ENCODE peak calls at places on chromosomes 16 and 17, in five cellular contexts. B, X, V, W and C are unnamed samples.

GRCh38 chr17:48378238-48378637 is 51.8 kb downstream of the SKAP1 start:
- DNase-seq in W (no peak), V (no peak), B (no peak), X (no peak), C (no peak)

GRCh38 chr17:42568341-42569111 is 1.6 kb downstream of the MLX start:
- DNase-seq in V (peak), W (no peak), B (no peak), X (no peak), C (no peak)

GRCh38 chr16:67388191-67388590 is 5.1 kb downstream of the TPPP3 start:
- DNase-seq in W (no peak), B (no peak), X (no peak), V (no peak), C (no peak)

GRCh38 chr16:55513616-55514015 is 4.7 kb downstream of the LPCAT2 start:
- DNase-seq in W (no peak), B (no peak), X (no peak), V (no peak), C (no peak)

GRCh38 chr17:74024871-74025531 is 178.5 kb upstream of the RPL38 start:
- DNase-seq in V (no peak), B (no peak), W (no peak), X (no peak), C (peak)

GRCh38 chr17:51818777-51819176 is 339.7 kb downstream of the CA10 start:
- DNase-seq in X (no peak), V (no peak), W (no peak), B (no peak), C (no peak)

GRCh38 chr16:81694494-81695285 is 84.4 kb upstream of the PLCG2 start:
- DNase-seq in X (no peak), B (no peak), V (no peak), W (peak), C (no peak)

GRCh38 chr16:4556112-4556511 is at the start of gene C16orf96:
- DNase-seq in V (no peak), X (no peak), B (no peak), W (no peak), C (no peak)

GRCh38 chr17:69581061-69581955 is 166.8 kb downstream of the MAP2K6 start:
- DNase-seq in W (no peak), B (no peak), X (no peak), V (no peak), C (no peak)

GRCh38 chr16:1493746-1494094 is 560 bp downstream of the TELO2 start:
- DNase-seq in W (no peak), X (no peak), V (no peak), B (peak), C (no peak)

GRCh38 chr17:42407289-42407836 is 15.7 kb downstream of the CAVIN1 start:
- DNase-seq in B (peak), W (peak), X (peak), V (peak), C (peak)

GRCh38 chr17:4881761-4882555 is 17.4 kb upstream of the C17orf107 start:
- DNase-seq in B (no peak), W (no peak), X (no peak), V (no peak), C (peak)

GRCh38 chr16:78022347-78022746 is at the start of gene CLEC3A:
- DNase-seq in B (no peak), X (peak), V (no peak), W (no peak), C (peak)

DNA sequence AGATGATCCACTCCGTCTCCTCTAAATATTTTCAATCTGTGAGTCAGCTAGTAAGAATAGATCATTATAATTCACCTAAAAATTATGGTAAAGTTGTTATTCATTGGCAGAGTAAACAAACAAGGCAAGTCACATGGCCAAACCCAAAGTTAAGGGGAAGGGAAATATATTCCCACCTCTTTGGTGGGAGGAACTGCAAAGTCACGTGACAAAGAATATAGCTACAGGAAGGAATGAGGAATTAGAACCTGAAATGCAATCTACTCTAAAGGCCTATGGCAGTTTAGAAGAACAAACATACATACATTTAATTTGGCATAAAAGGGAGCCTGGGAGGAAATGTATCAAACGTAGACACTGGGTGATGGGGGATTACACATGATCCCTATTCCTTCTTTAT is 48.9 kb downstream of the NOG start:
- DNase-seq in W (no peak), X (no peak), V (no peak), B (no peak), C (no peak)
- H3K27ac ChIP-seq in W (no peak), X (no peak), V (no peak), B (no peak), C (no peak)

GRCh38 chr16:87955302-87956168 is 4.3 kb downstream of the BANP start:
- DNase-seq in B (no peak), V (no peak), W (no peak), X (no peak), C (no peak)

GRCh38 chr16:87957296-87958069 is 6.2 kb downstream of the BANP start:
- DNase-seq in V (no peak), B (no peak), W (no peak), X (no peak), C (peak)

GRCh38 chr16:87956169-87956770 is 5.0 kb downstream of the BANP start:
- DNase-seq in V (no peak), W (no peak), X (no peak), B (peak), C (peak)

GRCh38 chr16:87958632-87959031 is 7.4 kb downstream of the BANP start:
- DNase-seq in B (no peak), X (no peak), V (no peak), W (no peak), C (peak)

GRCh38 chr16:87956771-87957279 is 5.6 kb downstream of the BANP start:
- DNase-seq in X (no peak), V (no peak), B (no peak), W (no peak), C (peak)
- H3K4me3 ChIP-seq in X (peak), V (no peak), B (no peak), W (no peak), C (no peak)

DNA sequence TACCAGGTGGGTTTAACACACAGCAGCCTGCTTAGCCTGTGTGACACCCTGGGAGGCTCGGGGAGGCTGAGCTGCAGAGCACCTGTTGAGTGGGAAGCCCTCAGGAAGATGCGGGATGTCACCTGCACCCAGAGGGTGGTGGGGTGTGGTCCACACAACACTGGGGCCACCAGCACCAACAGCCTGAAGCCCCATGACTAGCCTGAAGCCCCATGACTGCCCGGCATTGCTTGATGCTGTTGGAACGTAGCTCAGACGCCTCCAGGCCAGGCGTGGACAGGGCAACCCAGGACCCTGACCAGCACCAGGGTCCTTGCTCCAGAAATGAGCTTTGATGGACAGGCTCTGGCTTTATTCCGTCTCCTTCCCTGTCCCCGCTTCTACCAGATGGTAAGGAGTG is 76.3 kb upstream of the ZNF469 start:
- DNase-seq in B (no peak), V (no peak), X (no peak), W (no peak), C (no peak)
- H3K27ac ChIP-seq in B (no peak), V (no peak), X (peak), W (peak), C (no peak)

GRCh38 chr17:82297804-82298537 is 19.4 kb downstream of the CD7 start:
- DNase-seq in V (peak), W (peak), X (peak), B (peak), C (peak)

GRCh38 chr17:82299452-82299851 is 18.0 kb downstream of the CD7 start:
- DNase-seq in W (no peak), V (no peak), X (no peak), B (no peak), C (no peak)

GRCh38 chr17:82297280-82297803 is 20.1 kb downstream of the CD7 start:
- DNase-seq in W (peak), V (peak), X (peak), B (peak), C (no peak)

GRCh38 chr17:82300228-82300627 is 17.2 kb downstream of the CD7 start:
- DNase-seq in X (no peak), W (no peak), B (no peak), V (no peak), C (no peak)

DNA sequence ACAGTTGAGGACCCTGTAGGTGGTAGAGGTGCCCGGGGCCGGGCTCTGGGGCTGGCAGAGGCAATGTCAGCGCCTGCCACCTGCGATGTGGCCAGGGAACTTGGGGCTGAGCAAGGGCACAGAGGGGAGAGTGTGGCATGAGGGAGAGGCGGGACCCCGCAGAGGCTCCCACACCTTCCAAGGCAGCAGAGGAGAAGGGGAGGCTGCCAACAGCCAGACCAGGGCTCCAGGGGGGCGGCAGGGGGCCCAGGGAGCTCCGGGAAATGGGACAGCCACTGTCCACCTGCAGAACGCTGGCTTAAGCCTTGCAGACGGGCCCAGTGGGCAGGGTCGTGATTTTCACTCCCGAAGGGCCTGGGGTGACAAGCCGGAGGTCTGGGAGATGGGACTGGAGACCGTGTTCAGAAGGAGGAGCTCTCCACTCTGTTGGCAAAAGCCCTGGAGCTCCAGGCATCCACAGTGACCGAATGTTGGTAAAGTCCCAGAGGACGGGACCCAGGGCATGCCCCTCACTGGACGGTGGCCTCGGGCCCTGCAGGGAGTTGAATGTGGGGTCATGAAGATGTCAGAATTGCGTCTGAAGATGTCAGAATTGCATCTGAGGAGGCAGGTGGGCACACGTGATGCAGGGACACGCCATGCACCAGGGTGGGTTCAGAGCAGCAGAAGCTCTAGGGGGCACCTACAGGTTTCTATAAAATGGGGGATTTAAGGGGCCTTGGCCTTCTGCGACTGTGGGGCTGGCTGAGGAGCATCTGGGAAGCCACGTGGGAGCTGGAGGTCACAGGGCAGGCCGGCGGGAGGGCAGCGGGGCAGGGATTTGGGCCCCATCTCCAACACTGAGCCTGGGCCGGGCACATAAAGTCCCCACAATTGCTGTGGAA is 18.6 kb downstream of the CD7 start:
- DNase-seq in B (no peak), V (peak), X (no peak), W (no peak), C (no peak)
- H3K4me3 ChIP-seq in B (no peak), V (peak), X (peak), W (peak), C (no peak)

DNA sequence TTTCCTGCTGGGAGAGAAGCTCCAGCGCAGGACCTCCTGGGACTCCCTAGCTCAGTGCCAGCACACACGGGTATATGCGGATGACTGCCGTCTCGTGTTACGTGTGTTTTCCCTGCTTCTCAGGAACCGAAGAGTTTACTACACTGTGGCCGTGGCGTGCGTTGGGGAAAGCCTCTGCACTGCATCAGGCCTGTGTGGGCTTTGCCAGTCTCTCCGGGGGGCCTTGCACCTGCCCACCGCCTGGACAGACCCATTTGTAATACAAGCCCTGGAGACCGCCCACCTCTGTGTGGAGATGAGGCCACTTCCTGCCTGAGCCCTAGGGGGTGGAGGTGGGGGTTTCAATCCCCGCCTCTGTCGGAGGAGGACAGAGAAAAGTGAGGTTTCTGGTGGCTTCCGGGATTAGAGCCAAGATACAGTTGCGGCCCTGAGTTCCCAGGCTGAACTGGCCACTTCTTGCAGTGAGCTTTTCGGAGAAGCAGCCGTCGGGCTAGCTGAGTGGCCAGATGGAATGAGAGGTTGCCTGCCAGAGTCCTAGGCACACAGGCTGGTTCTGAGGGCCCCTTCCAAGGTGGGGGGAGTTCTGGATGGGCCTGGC is 43.4 kb upstream of the GSE1 start:
- DNase-seq in X (no peak), B (no peak), W (no peak), V (no peak), C (peak)
- H3K27ac ChIP-seq in X (peak), B (no peak), W (no peak), V (peak), C (no peak)

GRCh38 chr16:30844671-30845449 is 49.0 kb downstream of the BCL7C start:
- DNase-seq in X (no peak), B (peak), W (peak), V (peak), C (peak)
- H3K4me3 ChIP-seq in X (peak), B (no peak), W (no peak), V (no peak), C (no peak)

GRCh38 chr17:29205047-29205446 is 24.8 kb upstream of the MYO18A start:
- DNase-seq in W (no peak), X (no peak), V (no peak), B (no peak), C (no peak)
- H3K27ac ChIP-seq in W (no peak), X (no peak), V (no peak), B (no peak), C (no peak)